ENCODE peak calls at places on chromosomes 5 and 9, in seven cellular contexts. U, T, E, C, F, L and B are unnamed samples.

GRCh38 chr9:22158983-22159382 is 149.9 kb upstream of the CDKN2B start:
- DNase-seq in U (no peak), T (peak; percentile 33), E (peak; percentile 34), C (peak; percentile 70), F (no peak), L (no peak), B (no peak)

GRCh38 chr9:134055981-134056461 is 11.8 kb downstream of the BRD3 start:
- DNase-seq in U (no peak), T (peak; percentile 88), E (peak; percentile 65), C (peak; percentile 43), F (no peak), L (no peak), B (peak; percentile 59)

GRCh38 chr5:75611324-75612210 is at the start of gene ANKDD1B:
- DNase-seq in U (peak; percentile 16), T (no peak), E (peak; percentile 54), C (no peak), F (no peak), L (no peak), B (peak; percentile 49)

GRCh38 chr5:84362061-84362720 is 22.5 kb downstream of the EDIL3 start:
- DNase-seq in U (no peak), T (no peak), E (no peak), C (no peak), F (no peak), L (no peak), B (no peak)

GRCh38 chr9:133742849-133743444 is 4.8 kb upstream of the SARDH start:
- DNase-seq in U (peak; percentile 95), T (peak; percentile 27), E (peak; percentile 77), C (peak; percentile 74), F (no peak), L (peak; percentile 39), B (peak; percentile 15)

GRCh38 chr9:134303601-134304000 is 22.7 kb upstream of the RXRA start:
- DNase-seq in U (no peak), T (no peak), E (no peak), C (no peak), F (no peak), L (no peak), B (no peak)

GRCh38 chr5:37495668-37496067 is 116.5 kb downstream of the WDR70 start:
- DNase-seq in U (no peak), T (no peak), E (no peak), C (no peak), F (peak; percentile 32), L (no peak), B (peak; percentile 35)

GRCh38 chr9:35142037-35142436 is 19.8 kb upstream of the UNC13B start:
- DNase-seq in U (no peak), T (no peak), E (no peak), C (no peak), F (no peak), L (no peak), B (no peak)

GRCh38 chr5:178373711-178374110 is 141.1 kb upstream of the PHYKPL start:
- DNase-seq in U (no peak), T (no peak), E (no peak), C (no peak), F (no peak), L (no peak), B (no peak)

GRCh38 chr5:14247054-14247386 is 103.9 kb downstream of the TRIO start:
- DNase-seq in U (no peak), T (no peak), E (no peak), C (no peak), F (no peak), L (no peak), B (no peak)

GRCh38 chr5:125117556-125117955 is 371.1 kb upstream of the ZNF608 start:
- DNase-seq in U (peak; percentile 37), T (no peak), E (no peak), C (no peak), F (no peak), L (no peak), B (no peak)

GRCh38 chr5:109656829-109657228 is 32.9 kb upstream of the MAN2A1 start:
- DNase-seq in U (no peak), T (peak; percentile 30), E (peak; percentile 41), C (peak; percentile 70), F (no peak), L (peak; percentile 50), B (peak; percentile 67)

GRCh38 chr9:133788819-133789733 is 50.9 kb upstream of the SARDH start:
- DNase-seq in U (no peak), T (no peak), E (peak; percentile 73), C (no peak), F (no peak), L (no peak), B (no peak)

GRCh38 chr9:115350548-115350947 is 232.6 kb upstream of the TNC start:
- DNase-seq in U (no peak), T (no peak), E (no peak), C (no peak), F (no peak), L (no peak), B (no peak)

GRCh38 chr9:129567842-129568559 is 52.9 kb downstream of the C9orf50 start:
- DNase-seq in U (no peak), T (no peak), E (no peak), C (no peak), F (no peak), L (no peak), B (no peak)

GRCh38 chr5:142683116-142683515 is 2.8 kb downstream of the FGF1 start:
- DNase-seq in U (no peak), T (no peak), E (no peak), C (no peak), F (no peak), L (no peak), B (no peak)

GRCh38 chr5:142685418-142686209 is at the start of gene FGF1:
- DNase-seq in U (no peak), T (no peak), E (no peak), C (no peak), F (no peak), L (no peak), B (peak; percentile 67)

GRCh38 chr5:142684508-142685031 is 1.3 kb downstream of the FGF1 start:
- DNase-seq in U (no peak), T (no peak), E (no peak), C (no peak), F (no peak), L (no peak), B (no peak)

GRCh38 chr5:142686210-142686734 is 382 bp upstream of the FGF1 start:
- DNase-seq in U (no peak), T (no peak), E (no peak), C (no peak), F (no peak), L (no peak), B (no peak)

DNA sequence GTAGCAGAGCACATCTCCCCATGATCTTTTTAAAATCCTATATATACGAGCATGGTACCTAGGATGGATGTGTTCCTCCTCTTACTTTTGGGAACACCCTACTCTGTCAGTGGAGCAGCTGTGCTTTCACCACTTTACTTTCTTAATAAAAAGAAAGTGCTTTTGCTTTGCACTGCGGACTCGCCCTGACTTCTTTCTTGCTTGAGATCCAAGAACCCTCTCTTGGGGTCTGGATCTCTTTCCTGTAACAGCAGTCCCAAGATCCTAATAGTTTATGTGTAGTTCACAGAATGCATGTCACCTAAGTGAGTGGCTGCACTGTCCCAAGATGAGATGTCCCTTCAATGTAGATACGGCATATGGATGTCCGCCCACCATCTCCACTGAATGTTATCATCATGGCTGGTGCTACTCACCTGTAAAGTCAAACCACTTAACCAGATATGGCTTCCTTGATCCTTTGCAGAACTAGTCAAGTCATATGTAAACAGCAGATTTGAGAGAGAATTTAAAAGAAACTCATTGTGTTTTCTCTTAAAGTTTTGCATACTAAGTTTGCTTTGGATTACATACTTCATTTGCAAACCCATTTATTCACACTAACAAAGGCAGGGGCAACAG is 1.9 kb downstream of the FGF1 start:
- DNase-seq in U (no peak), T (no peak), E (no peak), C (no peak), F (no peak), L (no peak), B (no peak)
- H3K4me3 ChIP-seq in U (no peak overlapping the region), T (no peak overlapping the region), E (no peak overlapping the region), C (no peak overlapping the region), F (no peak overlapping the region), L (no peak overlapping the region), B (no peak overlapping the region)

GRCh38 chr5:101942321-101942882 is 353.7 kb downstream of the SLCO4C1 start:
- DNase-seq in U (peak; percentile 17), T (no peak), E (peak; percentile 32), C (no peak), F (no peak), L (no peak), B (no peak)
- H3K27ac ChIP-seq in U (no peak overlapping the region), T (no peak overlapping the region), E (no peak overlapping the region), C (no peak overlapping the region), F (no peak overlapping the region), L (no peak overlapping the region), B (no peak overlapping the region)

DNA sequence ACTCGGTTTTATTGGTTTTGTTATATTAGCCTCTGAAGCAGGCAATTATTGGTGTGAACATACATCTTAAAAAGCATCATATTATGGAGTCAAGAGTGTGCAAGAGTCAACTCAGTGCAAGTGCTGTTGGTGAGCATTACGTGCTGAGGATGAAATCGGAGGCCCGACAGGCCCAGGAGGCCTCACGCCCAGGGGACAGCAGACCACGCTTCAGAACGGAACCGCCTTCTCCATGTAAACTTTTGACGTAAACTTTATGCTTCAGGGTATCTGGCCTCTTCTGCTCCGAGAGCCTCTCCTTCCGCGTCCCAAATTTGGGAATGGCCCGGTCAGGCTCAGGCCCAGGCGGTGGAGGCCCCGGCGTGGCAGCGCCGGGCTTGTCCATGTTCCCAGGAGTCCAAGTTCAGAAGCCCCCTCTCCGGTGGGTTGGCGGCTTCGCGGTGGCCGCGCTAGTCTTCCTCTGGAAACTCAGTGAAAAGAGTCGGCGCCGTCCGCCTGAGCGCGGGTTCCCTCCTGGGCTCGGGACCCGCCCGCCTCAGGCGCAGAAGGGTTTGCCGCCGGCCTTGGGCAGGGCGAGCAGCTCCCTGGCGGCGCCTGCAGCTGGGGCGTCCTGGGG is 5.2 kb downstream of the IRX4 start:
- DNase-seq in U (no peak), T (no peak), E (no peak), C (no peak), F (no peak), L (no peak), B (no peak)
- H3K27me3 ChIP-seq in U (peaks cover 96% of the 10 kb centered on the region), T (peaks cover 87% of the 10 kb centered on the region), E (peaks cover 74% of the 10 kb centered on the region), C (no peaks in the 10 kb centered on the region), F (peaks cover 80% of the 10 kb centered on the region), L (peaks cover 56% of the 10 kb centered on the region), B (no peaks in the 10 kb centered on the region)

DNA sequence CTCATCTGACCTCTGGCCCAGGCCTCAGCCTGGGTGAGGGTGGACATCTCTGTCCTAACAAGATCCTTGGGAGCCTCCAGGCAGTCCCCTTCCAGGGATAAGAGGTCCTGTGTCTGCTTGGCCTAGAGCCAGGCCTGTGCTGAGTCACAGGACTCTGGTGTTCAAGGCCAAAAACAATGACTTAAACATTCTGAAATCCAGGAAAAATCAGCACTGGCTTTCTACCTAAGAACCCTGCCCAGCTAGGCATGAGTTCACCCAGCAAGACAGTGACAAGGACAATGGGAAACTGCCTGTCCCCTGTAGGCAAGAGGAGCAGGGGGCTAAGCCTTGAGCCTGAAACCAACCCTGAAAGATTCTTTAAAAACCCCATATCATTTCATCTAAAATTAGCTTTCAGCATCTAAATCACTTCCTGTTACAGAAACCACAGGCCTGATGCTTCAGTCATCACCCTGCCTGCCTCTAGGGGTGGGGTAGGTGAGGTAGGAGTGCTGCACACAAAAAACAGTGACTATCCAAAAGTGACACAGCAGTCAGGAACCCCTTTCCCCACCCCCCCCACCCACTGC is 29.9 kb downstream of the CSF2 start:
- DNase-seq in U (no peak), T (peak; percentile 33), E (peak; percentile 44), C (peak; percentile 49), F (peak; percentile 74), L (peak; percentile 74), B (peak; percentile 87)
- H3K4me3 ChIP-seq in U (no peak overlapping the region), T (no peak overlapping the region), E (no peak overlapping the region), C (no peak overlapping the region), F (no peak overlapping the region), L (peak overlapping the region; percentile 9), B (no peak overlapping the region)

GRCh38 chr5:177339107-177339638 is 12.3 kb downstream of the LMAN2 start:
- DNase-seq in U (no peak), T (no peak), E (no peak), C (no peak), F (no peak), L (no peak), B (no peak)
- H3K27ac ChIP-seq in U (no peak overlapping the region), T (no peak overlapping the region), E (no peak overlapping the region), C (no peak overlapping the region), F (no peak overlapping the region), L (no peak overlapping the region), B (no peak overlapping the region)